ENCODE peak calls at places on chromosomes 5 and 9, in seven cellular contexts. S, I, F, O, G, V and R are unnamed samples.

GRCh38 chr5:2746642-2747041 is 4.8 kb downstream of the IRX2 start:
- DNase-seq in S (no peak), I (peak; percentile 32), F (no peak), O (no peak), G (no peak), V (no peak), R (no peak)

GRCh38 chr5:57042524-57042931 is 90.6 kb upstream of the MIER3 start:
- DNase-seq in S (no peak), I (no peak), F (no peak), O (no peak), G (no peak), V (no peak), R (no peak)

GRCh38 chr5:4614088-4614487 is 526.0 kb upstream of the ADAMTS16 start:
- DNase-seq in S (no peak), I (no peak), F (no peak), O (no peak), G (no peak), V (no peak), R (no peak)

GRCh38 chr9:131500377-131500776 is 2.3 kb upstream of the POMT1 start:
- DNase-seq in S (no peak), I (no peak), F (peak; percentile 61), O (no peak), G (no peak), V (no peak), R (no peak)

GRCh38 chr5:77844408-77845272 is 68.5 kb upstream of the TBCA start:
- DNase-seq in S (peak; percentile 33), I (peak; percentile 5), F (no peak), O (no peak), G (no peak), V (no peak), R (peak; percentile 57)

GRCh38 chr9:109101810-109102209 is 17.9 kb downstream of the TMEM245 start:
- DNase-seq in S (peak; percentile 76), I (peak; percentile 30), F (no peak), O (no peak), G (no peak), V (no peak), R (peak; percentile 27)

GRCh38 chr5:95619096-95619495 is 791 bp upstream of the GPR150 start:
- DNase-seq in S (no peak), I (peak; percentile 42), F (no peak), O (no peak), G (no peak), V (no peak), R (no peak)

GRCh38 chr5:90844931-90845330 is 286.3 kb downstream of the ADGRV1 start:
- DNase-seq in S (no peak), I (no peak), F (no peak), O (no peak), G (no peak), V (no peak), R (no peak)

GRCh38 chr5:87243161-87243877 is 24.4 kb upstream of the RASA1 start:
- DNase-seq in S (peak; percentile 93), I (peak; percentile 45), F (no peak), O (no peak), G (no peak), V (no peak), R (no peak)

GRCh38 chr5:179298181-179298993 is 46.9 kb downstream of the ADAMTS2 start:
- DNase-seq in S (no peak), I (no peak), F (no peak), O (no peak), G (no peak), V (no peak), R (no peak)

GRCh38 chr9:106976772-106977171 is 113.8 kb downstream of the ZNF462 start:
- DNase-seq in S (no peak), I (no peak), F (no peak), O (no peak), G (no peak), V (no peak), R (no peak)

GRCh38 chr5:73030995-73031394 is 75.2 kb downstream of the FCHO2 start:
- DNase-seq in S (peak; percentile 71), I (peak; percentile 93), F (no peak), O (no peak), G (no peak), V (no peak), R (no peak)

GRCh38 chr5:59067976-59068651 is 485.2 kb downstream of the RAB3C start:
- DNase-seq in S (no peak), I (peak; percentile 50), F (no peak), O (no peak), G (no peak), V (no peak), R (no peak)

GRCh38 chr5:135833961-135834638 is 363 bp upstream of the SLC25A48 start:
- DNase-seq in S (peak; percentile 44), I (no peak), F (no peak), O (no peak), G (no peak), V (peak; percentile 35), R (no peak)

GRCh38 chr9:92324451-92324850 is 699 bp downstream of the NOL8 start:
- DNase-seq in S (no peak), I (no peak), F (no peak), O (no peak), G (no peak), V (no peak), R (no peak)

GRCh38 chr5:74651710-74652109 is 11.2 kb upstream of the ENC1 start:
- DNase-seq in S (no peak), I (no peak), F (no peak), O (no peak), G (no peak), V (no peak), R (no peak)

GRCh38 chr9:136225366-136225747 is 20.3 kb downstream of the QSOX2 start:
- DNase-seq in S (no peak), I (no peak), F (no peak), O (no peak), G (no peak), V (no peak), R (no peak)